ENCODE peak calls at places on chromosomes 6 and 20, in nine cellular contexts. X is endothelial cell of umbilical vein, N is uterus, Z is adrenal gland, B is breast epithelium, F is GM12878, V is lower leg skin, Q is spleen, G is IMR-90. E is an unnamed sample.

GRCh38 chr6:143397229-143398222 is 53.0 kb downstream of the ADAT2 start:
- DNase-seq in X (peak), N (peak), Z (no peak), B (peak), F (no peak), V (peak), Q (no peak), G (peak), E (peak)

GRCh38 chr6:110449545-110449903 is 26.9 kb downstream of the SLC22A16 start:
- DNase-seq in X (no peak), N (no peak), Z (no peak), B (no peak), F (no peak), V (no peak), Q (no peak), G (no peak), E (no peak)

GRCh38 chr6:31702421-31702818 is 704 bp downstream of the ABHD16A start:
- DNase-seq in X (no peak), N (no peak), Z (no peak), B (no peak), F (no peak), V (no peak), Q (no peak), G (no peak), E (no peak)

GRCh38 chr6:42392871-42393270 is 58.9 kb downstream of the TRERF1 start:
- DNase-seq in X (no peak), N (no peak), Z (no peak), B (no peak), F (no peak), V (no peak), Q (no peak), G (no peak), E (peak)

GRCh38 chr6:87483929-87484328 is 11.2 kb downstream of the SLC35A1 start:
- DNase-seq in X (no peak), N (no peak), Z (no peak), B (no peak), F (no peak), V (no peak), Q (no peak), G (peak), E (no peak)

GRCh38 chr6:154650351-154650750 is 82.9 kb upstream of the SCAF8 start:
- DNase-seq in X (peak), N (no peak), Z (no peak), B (no peak), F (no peak), V (no peak), Q (no peak), G (no peak), E (no peak)

GRCh38 chr6:142537612-142538478 is 236.0 kb downstream of the ADGRG6 start:
- DNase-seq in X (peak), N (no peak), Z (no peak), B (no peak), F (no peak), V (no peak), Q (no peak), G (peak), E (no peak)

GRCh38 chr6:157873735-157874344 is 50.8 kb downstream of the SNX9 start:
- DNase-seq in X (peak), N (peak), Z (peak), B (peak), F (peak), V (peak), Q (peak), G (peak), E (peak)

GRCh38 chr20:33540427-33540826 is 50.5 kb downstream of the CBFA2T2 start:
- DNase-seq in X (no peak), N (no peak), Z (no peak), B (no peak), F (no peak), V (no peak), Q (no peak), G (no peak), E (no peak)

GRCh38 chr6:151069641-151070040 is 170.1 kb upstream of the AKAP12 start:
- DNase-seq in X (no peak), N (no peak), Z (no peak), B (no peak), F (no peak), V (no peak), Q (no peak), G (no peak), E (no peak)

GRCh38 chr6:140542858-140543257 is 1168.4 kb upstream of the CITED2 start:
- DNase-seq in X (no peak), N (no peak), Z (no peak), B (no peak), F (peak), V (no peak), Q (no peak), G (no peak), E (no peak)

GRCh38 chr6:154247119-154247814 is 109.3 kb downstream of the IPCEF1 start:
- DNase-seq in X (peak), N (no peak), Z (no peak), B (no peak), F (no peak), V (no peak), Q (no peak), G (no peak), E (no peak)

GRCh38 chr6:166942393-166943168 is 13.8 kb downstream of the RNASET2 start:
- DNase-seq in X (peak), N (no peak), Z (no peak), B (no peak), F (no peak), V (no peak), Q (no peak), G (peak), E (no peak)

GRCh38 chr6:153849072-153849759 is 189.8 kb upstream of the OPRM1 start:
- DNase-seq in X (no peak), N (no peak), Z (no peak), B (no peak), F (no peak), V (no peak), Q (no peak), G (no peak), E (no peak)

GRCh38 chr6:20328266-20328946 is 73.3 kb upstream of the E2F3 start:
- DNase-seq in X (no peak), N (no peak), Z (no peak), B (no peak), F (no peak), V (no peak), Q (no peak), G (peak), E (no peak)

GRCh38 chr20:43721429-43722152 is 5.2 kb downstream of the GTSF1L start:
- DNase-seq in X (no peak), N (no peak), Z (no peak), B (no peak), F (no peak), V (no peak), Q (no peak), G (no peak), E (no peak)

GRCh38 chr6:169665289-169665688 is 36.5 kb downstream of the WDR27 start:
- DNase-seq in X (no peak), N (no peak), Z (no peak), B (no peak), F (no peak), V (no peak), Q (no peak), G (no peak), E (no peak)

GRCh38 chr6:9496837-9497236 is 918.0 kb downstream of the TFAP2A start:
- DNase-seq in X (no peak), N (no peak), Z (no peak), B (no peak), F (no peak), V (no peak), Q (no peak), G (no peak), E (no peak)

GRCh38 chr20:32316667-32317066 is 39.2 kb downstream of the KIF3B start:
- DNase-seq in X (no peak), N (no peak), Z (no peak), B (no peak), F (no peak), V (no peak), Q (no peak), G (peak), E (no peak)
- TF ChIP-seq POLR2A in X (no peak), N (no peak), Z (no peak), B (no peak), F (no peak), V (no peak), Q (no peak), G (no peak), E (no peak)

DNA sequence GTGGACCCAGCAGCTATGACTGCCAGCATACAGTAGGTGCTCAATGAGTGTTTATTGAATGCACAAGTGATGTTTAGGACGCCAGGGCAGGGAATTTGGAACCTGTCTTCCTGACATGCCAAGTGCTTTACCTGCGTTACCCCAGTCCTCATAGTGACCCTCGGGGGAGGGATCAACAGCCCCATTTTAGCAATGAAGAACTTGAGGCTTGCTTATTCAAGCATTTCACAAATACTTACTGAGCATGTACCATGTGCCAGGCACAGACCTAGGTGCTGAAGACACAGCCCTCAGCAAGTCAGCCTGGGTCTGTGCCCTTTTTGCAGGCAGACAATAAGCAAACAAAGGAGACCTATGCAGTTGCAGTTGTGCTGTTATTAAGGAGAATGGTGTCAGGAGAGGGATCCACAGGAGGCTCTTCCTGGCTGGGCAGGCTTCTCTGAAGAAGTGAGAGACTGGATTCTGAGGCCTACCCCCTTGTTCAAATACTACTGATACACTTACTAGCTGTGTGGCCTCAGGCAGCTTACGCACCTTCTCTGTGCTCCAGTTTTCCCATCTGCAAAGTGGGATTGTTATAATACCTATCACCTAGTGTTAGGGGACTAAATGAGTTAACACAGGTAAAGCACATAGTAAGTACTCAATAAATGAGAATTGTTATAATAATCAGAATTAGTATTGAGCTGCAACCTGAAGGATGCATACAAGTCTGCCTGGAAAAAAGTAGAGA is 39.8 kb downstream of the TTLL9 start:
- DNase-seq in X (no peak), N (no peak), Z (no peak), B (no peak), F (no peak), V (no peak), Q (no peak), G (no peak), E (no peak)
- TF ChIP-seq POLR2A in X (no peak), N (no peak), Z (no peak), B (no peak), F (no peak), V (no peak), Q (no peak), G (no peak), E (no peak)

GRCh38 chr6:34671801-34672656 is 24.5 kb downstream of the ILRUN start:
- DNase-seq in X (peak), N (no peak), Z (no peak), B (no peak), F (peak), V (no peak), Q (peak), G (peak), E (no peak)
- TF ChIP-seq POLR2A in X (no peak), N (no peak), Z (no peak), B (no peak), F (peak), V (no peak), Q (no peak), G (no peak), E (no peak)

GRCh38 chr20:18566892-18567738 is at the start of gene SMIM26:
- DNase-seq in X (peak), N (peak), Z (peak), B (peak), F (peak), V (peak), Q (peak), G (peak), E (peak)
- TF ChIP-seq POLR2A in X (peak), N (peak), Z (peak), B (peak), F (peak), V (no peak), Q (no peak), G (peak), E (peak)

DNA sequence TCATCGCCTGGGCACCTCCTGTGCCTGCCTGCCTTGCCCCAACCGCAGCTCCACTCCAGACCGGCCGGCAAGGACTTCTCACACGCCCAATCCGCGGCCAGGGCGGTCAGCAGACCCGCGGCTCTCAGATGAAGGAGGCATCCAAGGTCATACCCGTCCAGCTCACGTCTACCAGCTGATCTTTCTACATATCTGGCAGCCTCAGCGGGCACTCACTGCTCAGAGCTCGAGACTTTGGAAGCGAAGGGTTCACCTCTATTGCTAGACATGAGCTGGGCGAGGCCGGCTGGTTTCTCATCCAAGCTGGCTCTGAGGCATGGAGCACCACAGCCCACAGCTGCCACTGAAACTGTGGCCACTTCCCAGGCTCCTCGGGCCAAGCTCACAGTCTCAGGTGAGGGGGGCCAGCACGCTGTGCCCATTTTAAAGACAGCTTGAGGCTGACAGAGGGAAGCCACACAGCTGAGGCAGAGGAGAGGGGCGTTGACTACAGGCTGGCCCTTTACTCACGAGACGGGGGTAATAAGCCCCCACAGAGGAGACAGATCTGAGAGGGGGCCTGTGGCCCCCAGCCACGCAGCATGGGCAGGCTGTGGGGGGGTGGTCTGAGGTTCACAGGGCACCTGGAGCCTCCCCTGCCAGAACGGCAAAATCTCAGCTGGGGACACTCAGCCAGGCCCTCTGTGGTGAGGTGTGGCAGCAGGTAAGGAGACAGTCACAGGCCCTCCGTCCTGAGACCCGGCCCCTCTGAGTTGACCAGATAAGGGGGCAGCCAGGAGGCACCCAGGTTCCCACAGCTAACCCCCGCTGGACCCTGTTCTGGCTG is 2.0 kb downstream of the LAMA5 start:
- DNase-seq in X (no peak), N (peak), Z (peak), B (no peak), F (no peak), V (no peak), Q (no peak), G (no peak), E (peak)
- TF ChIP-seq POLR2A in X (no peak), N (no peak), Z (peak), B (no peak), F (no peak), V (no peak), Q (no peak), G (no peak), E (no peak)

GRCh38 chr6:35729722-35730121 is 7.1 kb upstream of the ARMC12 start:
- DNase-seq in X (no peak), N (no peak), Z (no peak), B (no peak), F (no peak), V (no peak), Q (no peak), G (no peak), E (peak)

GRCh38 chr6:35728663-35729348 is 8.0 kb upstream of the ARMC12 start:
- DNase-seq in X (no peak), N (no peak), Z (peak), B (peak), F (no peak), V (peak), Q (peak), G (no peak), E (peak)

GRCh38 chr6:35729349-35729678 is 7.5 kb upstream of the ARMC12 start:
- DNase-seq in X (no peak), N (no peak), Z (no peak), B (no peak), F (no peak), V (no peak), Q (no peak), G (no peak), E (no peak)

GRCh38 chr6:35727206-35727934 is 9.5 kb upstream of the ARMC12 start:
- DNase-seq in X (peak), N (peak), Z (peak), B (peak), F (no peak), V (peak), Q (no peak), G (peak), E (peak)

DNA sequence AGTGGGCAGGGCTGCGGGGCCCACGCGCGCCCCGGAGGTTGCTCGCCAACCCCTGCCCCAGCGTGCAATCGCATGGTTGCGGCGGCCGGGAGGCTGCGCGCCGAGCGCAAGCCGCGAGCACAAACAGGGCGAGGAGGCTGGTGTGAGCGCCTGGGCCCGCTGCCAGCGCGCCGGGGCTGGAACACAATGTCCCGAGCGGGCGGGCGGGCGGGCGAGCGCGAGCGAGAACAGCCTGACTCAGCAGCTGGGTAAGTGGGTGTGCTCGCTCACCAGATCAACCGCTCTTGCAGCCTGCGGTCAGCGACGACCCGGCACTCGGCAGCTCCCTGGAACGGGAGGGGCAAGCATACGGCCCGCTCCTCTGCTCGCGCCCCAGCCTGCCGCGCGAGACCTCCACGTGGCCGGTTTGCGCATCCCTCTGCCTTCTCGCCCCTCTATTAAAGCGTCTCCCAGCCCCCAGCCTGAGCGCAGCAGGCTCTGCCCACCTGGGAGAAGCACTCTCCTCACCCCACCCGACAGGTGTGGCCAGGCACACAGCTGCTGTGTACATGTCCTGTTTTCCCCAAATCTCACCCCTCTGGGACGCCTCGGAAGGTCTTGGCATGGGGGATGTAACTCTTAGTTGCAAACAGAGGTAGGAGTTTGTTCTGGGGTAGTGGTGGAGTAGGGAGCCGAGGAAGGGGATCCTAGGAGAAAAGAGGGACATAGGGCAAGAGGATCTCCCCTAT is 8.7 kb upstream of the ARMC12 start:
- DNase-seq in X (peak), N (peak), Z (peak), B (peak), F (no peak), V (peak), Q (peak), G (peak), E (peak)
- TF ChIP-seq POLR2A in X (peak), N (peak), Z (peak), B (peak), F (peak), V (no peak), Q (no peak), G (no peak), E (peak)

GRCh38 chr6:122800906-122801305 is 11.8 kb downstream of the SMPDL3A start:
- DNase-seq in X (no peak), N (no peak), Z (no peak), B (no peak), F (no peak), V (no peak), Q (no peak), G (peak), E (no peak)

GRCh38 chr6:122799916-122800701 is 11.1 kb downstream of the SMPDL3A start:
- DNase-seq in X (no peak), N (no peak), Z (peak), B (no peak), F (no peak), V (no peak), Q (no peak), G (peak), E (no peak)

GRCh38 chr6:122797537-122797936 is 8.5 kb downstream of the SMPDL3A start:
- DNase-seq in X (no peak), N (no peak), Z (no peak), B (no peak), F (no peak), V (no peak), Q (no peak), G (no peak), E (no peak)

GRCh38 chr6:122799140-122799539 is 10.1 kb downstream of the SMPDL3A start:
- DNase-seq in X (no peak), N (no peak), Z (peak), B (no peak), F (no peak), V (no peak), Q (no peak), G (no peak), E (no peak)

GRCh38 chr6:122798099-122798641 is 9.1 kb downstream of the SMPDL3A start:
- DNase-seq in X (no peak), N (no peak), Z (peak), B (no peak), F (no peak), V (no peak), Q (no peak), G (peak), E (peak)
- TF ChIP-seq POLR2A in X (no peak), N (no peak), Z (no peak), B (no peak), F (no peak), V (no peak), Q (no peak), G (no peak), E (peak)

E was measured in right lobe of liver.